ENCODE peak calls at places on chromosome 11, in six cellular contexts. Q is fibroblast of lung, M is astrocyte, Y is left lung, P is heart left ventricle, W is neuronal stem cell. J is an unnamed sample.

GRCh38 chr11:27227744-27228143 is 135.3 kb downstream of the CCDC34 start:
- DNase-seq in Q (no peak), M (no peak), Y (no peak), P (no peak), W (no peak), J (no peak)

GRCh38 chr11:79375818-79376550 is 64.8 kb downstream of the TENM4 start:
- DNase-seq in Q (no peak), M (no peak), Y (no peak), P (no peak), W (no peak), J (no peak)

GRCh38 chr11:11895672-11896071 is 53.9 kb downstream of the USP47 start:
- DNase-seq in Q (peak), M (no peak), Y (no peak), P (no peak), W (no peak), J (no peak)

GRCh38 chr11:104792861-104793260 is 105.4 kb downstream of the CASP12 start:
- DNase-seq in Q (no peak), M (no peak), Y (no peak), P (no peak), W (peak), J (no peak)

GRCh38 chr11:68735626-68736025 is 15.7 kb downstream of the TESMIN start:
- DNase-seq in Q (no peak), M (no peak), Y (no peak), P (no peak), W (no peak), J (no peak)

GRCh38 chr11:69637956-69638871 is 2.7 kb upstream of the CCND1 start:
- DNase-seq in Q (peak), M (peak), Y (peak), P (peak), W (peak), J (no peak)

GRCh38 chr11:74735566-74735965 is 4.3 kb upstream of the CHRDL2 start:
- DNase-seq in Q (no peak), M (no peak), Y (no peak), P (no peak), W (no peak), J (no peak)

GRCh38 chr11:30360741-30361140 is 37.8 kb downstream of the ARL14EP start:
- DNase-seq in Q (no peak), M (no peak), Y (no peak), P (no peak), W (no peak), J (no peak)

GRCh38 chr11:44711113-44711512 is 15.6 kb upstream of the TSPAN18 start:
- DNase-seq in Q (no peak), M (no peak), Y (no peak), P (no peak), W (peak), J (no peak)

GRCh38 chr11:124984512-124984854 is 30.5 kb downstream of the CCDC15 start:
- DNase-seq in Q (no peak), M (no peak), Y (no peak), P (no peak), W (no peak), J (no peak)

GRCh38 chr11:1307163-1307870 is 2.1 kb downstream of the TOLLIP start:
- DNase-seq in Q (no peak), M (no peak), Y (no peak), P (no peak), W (no peak), J (no peak)

GRCh38 chr11:113176561-113176960 is 137.8 kb upstream of the TTC12 start:
- DNase-seq in Q (peak), M (peak), Y (no peak), P (no peak), W (no peak), J (no peak)

DNA sequence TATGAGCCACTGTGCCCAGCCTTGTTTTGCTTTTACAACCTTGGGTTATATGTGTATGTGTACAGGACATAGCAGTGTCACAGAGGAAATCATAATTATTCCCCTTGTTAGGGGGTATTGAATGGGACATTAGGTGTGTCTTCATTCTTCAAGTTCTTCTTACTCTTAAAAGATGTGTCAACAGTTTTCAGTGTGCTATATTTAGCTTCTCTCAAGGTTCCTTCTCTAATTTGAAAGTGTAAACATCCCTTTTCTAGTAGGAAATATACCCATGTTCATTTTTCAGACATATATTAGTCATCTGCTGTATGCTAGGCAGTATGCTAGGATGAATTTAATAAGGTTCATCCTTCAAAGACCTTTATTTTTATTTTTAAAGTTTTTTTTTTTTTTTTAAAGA is 17.1 kb downstream of the PCF11 start:
- DNase-seq in Q (no peak), M (no peak), Y (no peak), P (no peak), W (no peak), J (no peak)
- H3K27ac ChIP-seq in Q (no peak), M (no peak), Y (peak), P (no peak), W (no peak), J (no peak)

GRCh38 chr11:111719379-111719778 is 46.8 kb downstream of the PPP2R1B start:
- DNase-seq in Q (peak), M (peak), Y (no peak), P (no peak), W (no peak), J (no peak)

GRCh38 chr11:111724615-111725129 is 41.5 kb downstream of the PPP2R1B start:
- DNase-seq in Q (no peak), M (no peak), Y (no peak), P (no peak), W (no peak), J (no peak)

GRCh38 chr11:111723595-111723994 is 42.6 kb downstream of the PPP2R1B start:
- DNase-seq in Q (no peak), M (no peak), Y (no peak), P (no peak), W (no peak), J (no peak)

GRCh38 chr11:111718436-111719325 is 47.5 kb downstream of the PPP2R1B start:
- DNase-seq in Q (peak), M (peak), Y (no peak), P (no peak), W (no peak), J (no peak)

DNA sequence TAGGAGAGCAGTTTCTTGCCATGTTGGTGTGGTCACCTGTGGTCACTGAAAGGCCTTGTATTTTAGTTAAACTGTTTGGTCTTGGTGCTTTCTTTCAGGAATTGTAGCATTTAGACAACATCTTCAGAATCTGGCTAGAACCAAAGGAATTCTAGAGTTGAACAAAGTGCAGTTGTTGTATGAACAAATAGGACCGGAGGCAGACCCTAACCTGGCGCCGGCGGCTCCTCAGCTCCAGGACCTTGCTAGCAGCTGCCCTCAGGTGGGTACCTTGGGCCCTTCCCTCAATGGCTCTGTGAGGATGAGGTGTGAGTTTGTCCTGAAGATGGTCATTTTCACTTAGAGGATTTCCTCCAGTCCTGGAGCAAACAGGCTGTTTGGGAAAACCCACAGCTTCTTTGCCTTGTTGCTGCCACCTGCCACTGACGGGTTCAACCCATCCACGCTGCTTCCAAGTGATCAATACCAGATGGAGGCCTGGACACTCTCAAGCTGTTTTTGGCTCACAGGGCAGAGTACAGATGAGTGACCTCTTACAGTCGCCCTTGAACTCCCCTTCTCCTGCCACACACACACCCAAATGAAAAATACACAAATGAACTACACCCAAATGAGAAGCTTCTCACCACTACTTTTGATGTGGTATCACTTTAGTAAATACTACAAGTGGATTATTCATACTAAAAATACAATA is 45.2 kb downstream of the PPP2R1B start:
- DNase-seq in Q (no peak), M (no peak), Y (no peak), P (no peak), W (no peak), J (no peak)
- H3K27ac ChIP-seq in Q (no peak), M (no peak), Y (no peak), P (no peak), W (no peak), J (no peak)

GRCh38 chr11:35030716-35031213 is 108.2 kb upstream of the CD44 start:
- DNase-seq in Q (peak), M (peak), Y (peak), P (peak), W (no peak), J (no peak)
- H3K27ac ChIP-seq in Q (peak), M (peak), Y (peak), P (peak), W (no peak), J (no peak)

GRCh38 chr11:82999232-82999631 is 72.5 kb downstream of the RAB30 start:
- DNase-seq in Q (no peak), M (no peak), Y (no peak), P (no peak), W (no peak), J (no peak)

GRCh38 chr11:82995754-82996398 is 75.8 kb downstream of the RAB30 start:
- DNase-seq in Q (peak), M (peak), Y (no peak), P (peak), W (no peak), J (no peak)

GRCh38 chr11:82998697-82999096 is 73.0 kb downstream of the RAB30 start:
- DNase-seq in Q (no peak), M (no peak), Y (no peak), P (no peak), W (no peak), J (no peak)

GRCh38 chr11:82995276-82995675 is 76.4 kb downstream of the RAB30 start:
- DNase-seq in Q (peak), M (no peak), Y (no peak), P (no peak), W (no peak), J (no peak)

DNA sequence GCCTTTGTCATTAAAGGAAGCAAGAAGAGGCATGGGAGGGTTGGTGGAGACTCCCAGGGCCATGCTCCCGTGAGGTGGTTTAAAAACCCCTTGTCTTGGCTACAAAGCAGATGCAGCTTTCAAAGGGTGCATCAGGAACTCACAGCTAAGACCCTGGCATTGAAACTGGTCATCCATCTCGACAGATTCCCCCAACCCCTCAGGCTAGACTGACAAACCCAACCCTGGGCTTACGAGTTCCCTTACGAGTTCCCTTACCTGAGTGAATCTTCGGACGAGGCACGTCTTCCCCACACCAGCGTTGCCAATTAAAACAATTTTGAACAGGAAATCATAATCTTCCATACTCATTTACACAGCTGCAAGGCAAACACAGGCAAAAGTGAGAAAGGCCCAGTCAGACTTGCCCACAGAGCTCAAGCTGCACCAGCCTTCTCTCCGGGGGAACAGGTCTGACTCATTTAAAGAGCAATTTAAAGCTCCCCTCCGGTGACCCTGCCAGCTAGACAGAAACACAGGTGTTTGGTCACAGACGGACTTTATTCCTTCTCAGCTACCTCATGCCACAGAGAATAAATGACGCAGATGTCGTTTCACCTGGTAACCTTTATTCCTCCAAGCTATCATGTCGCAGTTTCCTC is 74.6 kb downstream of the RAB30 start:
- DNase-seq in Q (no peak), M (peak), Y (no peak), P (no peak), W (no peak), J (no peak)
- H3K27ac ChIP-seq in Q (no peak), M (no peak), Y (no peak), P (peak), W (no peak), J (no peak)

DNA sequence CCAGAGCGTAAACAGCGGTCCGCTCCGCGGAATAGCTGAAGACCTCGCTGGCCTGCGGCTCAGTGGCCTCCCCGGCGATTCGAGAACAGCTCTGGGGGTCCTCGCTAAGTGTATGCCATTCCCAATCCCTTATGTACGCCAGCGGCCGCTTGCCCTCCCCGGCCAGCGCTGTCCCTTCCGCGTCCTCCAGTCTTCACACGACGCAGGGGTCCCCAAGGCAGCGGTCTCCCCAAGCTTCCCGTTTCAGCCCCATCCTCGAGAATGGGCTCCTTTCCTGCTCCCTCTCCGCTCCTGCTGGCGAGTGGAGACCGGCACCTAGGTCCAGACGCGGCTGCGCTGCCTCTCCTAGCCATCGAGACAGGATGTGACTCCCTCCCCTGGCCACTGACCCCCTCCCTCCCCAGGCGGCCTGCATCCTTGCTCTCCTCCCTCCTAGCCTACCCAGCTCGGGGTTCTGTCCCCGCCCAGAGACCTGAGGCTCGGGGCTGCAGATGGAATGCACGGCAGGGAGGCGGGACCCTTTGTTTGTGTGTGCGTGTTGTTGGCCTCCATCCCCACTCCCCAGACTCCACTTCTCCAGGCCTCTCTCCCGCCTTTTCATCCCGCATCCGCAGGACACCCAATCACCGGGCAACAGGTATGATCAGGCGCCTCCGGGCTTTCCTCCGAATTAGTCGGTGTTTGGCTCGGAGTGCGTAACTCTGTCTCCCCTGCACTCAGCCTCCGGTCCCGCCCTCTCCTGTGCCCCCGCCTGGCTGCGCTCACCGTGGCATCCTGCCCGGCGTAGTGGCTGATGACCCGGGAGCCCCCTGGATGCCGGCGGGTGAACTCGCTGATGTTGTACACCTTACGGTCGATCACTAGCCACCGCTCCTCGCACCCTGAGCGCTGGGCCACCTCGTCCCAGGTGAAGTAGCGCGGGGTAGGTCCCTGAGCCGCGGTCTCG is 740 bp downstream of the FADS1 start:
- DNase-seq in Q (peak), M (peak), Y (peak), P (peak), W (peak), J (peak)
- H3K27ac ChIP-seq in Q (peak), M (peak), Y (peak), P (peak), W (peak), J (peak)

DNA sequence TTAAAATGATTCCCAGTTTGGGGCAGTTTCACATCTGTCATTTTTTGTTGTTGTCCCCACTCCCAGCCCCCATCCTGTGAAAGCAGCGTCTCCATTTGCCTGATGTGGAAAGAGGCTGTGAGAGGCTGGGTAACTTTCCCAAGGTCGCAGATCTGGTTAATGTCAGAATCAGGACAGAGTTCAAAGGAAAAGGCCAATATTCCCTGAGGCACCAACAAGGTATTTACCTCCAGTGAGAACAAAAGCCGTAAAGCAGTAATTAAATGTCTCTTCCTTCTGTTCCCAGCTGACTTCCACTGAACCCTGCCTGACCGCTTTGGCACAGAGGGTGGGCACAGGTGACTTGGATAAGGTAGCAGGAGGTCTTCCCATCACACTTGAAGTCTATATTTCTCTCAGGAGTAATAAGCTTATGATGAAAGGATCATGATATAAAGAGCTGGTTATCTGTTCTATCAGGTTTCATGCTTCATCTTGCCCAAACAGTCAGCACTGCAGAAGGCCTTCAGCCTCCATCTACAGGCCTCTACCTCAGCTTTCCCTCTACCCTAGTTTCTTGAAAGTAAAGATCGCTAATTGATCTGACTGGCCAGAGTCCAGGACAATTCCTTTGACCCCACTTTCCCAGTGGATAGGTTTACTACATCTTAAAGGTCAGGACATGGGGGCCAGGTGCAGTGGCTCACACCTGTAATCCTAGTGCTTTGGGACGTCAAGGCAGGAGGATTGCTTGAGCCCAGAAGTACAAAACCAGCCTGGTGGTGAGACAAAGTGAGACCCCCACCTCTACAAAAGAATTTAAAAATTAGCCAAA is 9.4 kb downstream of the C11orf91 start:
- DNase-seq in Q (no peak), M (no peak), Y (no peak), P (no peak), W (no peak), J (no peak)
- H3K27ac ChIP-seq in Q (peak), M (peak), Y (peak), P (peak), W (no peak), J (peak)